ENCODE peak calls at places on chromosomes 4 and X, in five cellular contexts. U is neural crest cell; S is ovary; R is CD8-positive, alpha-beta T cell; C is IMR-90. T is an unnamed sample.

GRCh38 chr4:3248811-3249661 is at the start of gene MSANTD1:
- DNase-seq in C (peak), R (no peak), U (no peak), S (no peak), T (no peak)

GRCh38 chr4:149426461-149426860 is 389.2 kb downstream of the IQCM start:
- DNase-seq in C (peak), R (no peak), S (no peak), U (no peak), T (no peak)

GRCh38 chr4:18021470-18021719 is 160 bp downstream of the LCORL start:
- DNase-seq in S (no peak), U (no peak), R (no peak), C (peak), T (no peak)

GRCh38 chr4:147094228-147094627 is 148.6 kb upstream of the TTC29 start:
- DNase-seq in C (no peak), R (no peak), S (no peak), U (no peak), T (no peak)

GRCh38 chr4:165668694-165669093 is 204.3 kb upstream of the TLL1 start:
- DNase-seq in U (no peak), S (no peak), C (no peak), R (no peak), T (no peak)

GRCh38 chr4:124943145-124943889 is 230.8 kb upstream of the ANKRD50 start:
- DNase-seq in C (no peak), U (no peak), S (no peak), R (no peak), T (no peak)

GRCh38 chr4:11428701-11429571 is at the start of gene HS3ST1:
- DNase-seq in C (peak), U (peak), S (peak), R (no peak), T (peak)

GRCh38 chrX:47218920-47219815 is 687 bp downstream of the CDK16 start:
- DNase-seq in R (peak), S (peak), U (peak), C (no peak), T (peak)

GRCh38 chr4:4717692-4718091 is 141.8 kb upstream of the MSX1 start:
- DNase-seq in C (no peak), U (no peak), R (no peak), S (no peak), T (no peak)

GRCh38 chrX:13778916-13779315 is 38.0 kb downstream of the GPM6B start:
- DNase-seq in R (no peak), S (no peak), C (peak), U (no peak), T (no peak)

GRCh38 chrX:53452812-53453211 is 18.6 kb upstream of the HSD17B10 start:
- DNase-seq in R (no peak), C (no peak), U (no peak), S (no peak), T (no peak)

GRCh38 chrX:15877380-15877779 is 22.8 kb upstream of the AP1S2 start:
- DNase-seq in R (no peak), U (no peak), S (no peak), C (peak), T (no peak)

GRCh38 chrX:17564689-17565409 is 172.4 kb upstream of the SCML1 start:
- DNase-seq in R (no peak), C (no peak), S (no peak), U (no peak), T (no peak)

GRCh38 chrX:40068048-40068447 is 29.7 kb downstream of the BCOR start:
- DNase-seq in C (no peak), R (no peak), U (no peak), S (no peak), T (no peak)

GRCh38 chr4:139800082-139800481 is 134.5 kb downstream of the MGST2 start:
- DNase-seq in S (no peak), C (no peak), U (no peak), R (no peak), T (no peak)

GRCh38 chrX:42954880-42955279 is 176.9 kb upstream of the PPP1R2C start:
- DNase-seq in R (no peak), S (no peak), U (no peak), C (no peak), T (no peak)

GRCh38 chr4:3303840-3304715 is 11.3 kb downstream of the RGS12 start:
- DNase-seq in R (no peak), U (no peak), C (no peak), S (peak), T (no peak)

GRCh38 chrX:39258331-39258730 is 457.1 kb downstream of the MID1IP1 start:
- DNase-seq in S (no peak), C (no peak), U (no peak), R (no peak), T (no peak)

GRCh38 chr4:82775243-82775642 is 23.4 kb downstream of the SCD5 start:
- DNase-seq in C (no peak), R (no peak), S (no peak), U (no peak), T (no peak)

GRCh38 chr4:89684536-89684935 is 152.4 kb downstream of the SNCA start:
- DNase-seq in U (no peak), R (no peak), S (no peak), C (no peak), T (no peak)

GRCh38 chr4:30722092-30722915 is 2.1 kb downstream of the PCDH7 start:
- DNase-seq in U (no peak), S (no peak), C (no peak), R (no peak), T (peak)
- TF ChIP-seq CTCF in U (peak), S (no peak), C (no peak), R (no peak), T (no peak)

DNA sequence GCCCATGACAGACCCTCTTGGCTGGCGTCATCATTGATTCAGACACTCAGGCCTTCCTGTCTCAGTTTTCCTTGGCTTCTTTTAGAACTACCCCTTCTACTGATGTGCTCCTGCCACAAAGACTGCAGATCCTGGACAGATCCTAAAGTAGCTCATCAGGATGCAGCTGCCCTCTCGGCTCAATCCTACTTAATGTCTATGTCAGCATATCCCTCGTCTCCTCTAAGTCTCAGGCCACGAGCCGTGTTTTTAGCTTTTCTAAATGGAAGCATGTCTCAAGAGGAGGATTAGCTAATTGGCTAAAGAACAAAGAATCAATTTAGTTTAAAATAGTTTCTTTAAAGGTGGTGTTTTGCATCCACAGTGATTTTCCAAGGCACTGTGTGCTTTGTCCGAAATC is 447.7 kb downstream of the STIM2 start:
- DNase-seq in S (no peak), R (no peak), U (no peak), C (no peak), T (no peak)
- TF ChIP-seq CTCF in S (no peak), R (no peak), U (no peak), C (no peak), T (no peak)

GRCh38 chr4:6548882-6549230 is 26.1 kb upstream of the MAN2B2 start:
- DNase-seq in C (no peak), U (no peak), S (no peak), R (no peak), T (no peak)
- TF ChIP-seq CTCF in C (no peak), U (no peak), S (no peak), R (no peak), T (no peak)

DNA sequence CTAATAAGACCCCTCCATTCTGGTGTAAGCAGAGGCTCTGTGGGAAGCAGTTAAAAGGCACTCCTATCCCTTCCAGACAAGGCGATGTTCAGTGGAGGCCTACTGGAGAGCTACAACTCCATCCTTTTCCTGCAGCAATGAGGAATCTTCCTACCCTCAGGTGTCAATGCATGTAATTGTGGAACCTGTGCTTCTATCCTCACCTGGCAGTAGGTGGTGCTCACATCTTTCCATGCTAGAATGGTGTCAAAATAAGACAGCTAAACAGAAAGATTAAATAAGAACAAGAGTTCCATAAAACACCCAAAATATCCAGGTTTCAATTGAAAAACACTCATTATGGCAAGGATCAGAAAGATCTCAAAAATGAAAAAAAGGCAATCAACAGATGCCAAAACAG is 224.6 kb downstream of the IL15 start:
- DNase-seq in U (no peak), C (no peak), R (no peak), S (no peak), T (no peak)
- TF ChIP-seq CTCF in U (no peak), C (no peak), R (no peak), S (no peak), T (no peak)

GRCh38 chr4:38894340-38894982 is 26.9 kb downstream of the FAM114A1 start:
- DNase-seq in C (peak), S (no peak), R (no peak), U (no peak), T (no peak)
- TF ChIP-seq CTCF in C (no peak), S (no peak), R (no peak), U (no peak), T (no peak)

T was measured in uterus.